ENCODE peak calls at places on chromosomes 16 and 17, in four cellular contexts. Z is cardiac fibroblast, S is uterus, X is psoas muscle. T is an unnamed sample.

GRCh38 chr16:81601008-81601428 is 156.4 kb downstream of the CMIP start:
- DNase-seq in S (no peak), X (no peak), Z (peak), T (peak)

GRCh38 chr16:69848635-69849545 is 86.8 kb downstream of the WWP2 start:
- DNase-seq in Z (peak), X (peak), S (peak), T (peak)

GRCh38 chr17:38798614-38799500 is 499 bp downstream of the PIP4K2B start:
- DNase-seq in Z (peak), S (no peak), X (peak), T (peak)

GRCh38 chr17:48637323-48638260 is 11.4 kb upstream of the HOXB9 start:
- DNase-seq in Z (peak), S (no peak), X (no peak), T (peak)

GRCh38 chr17:29959658-29960337 is 18.4 kb downstream of the EFCAB5 start:
- DNase-seq in S (no peak), Z (peak), X (no peak), T (peak)

GRCh38 chr16:6970171-6970857 is 362.3 kb upstream of the RBFOX1 start:
- DNase-seq in Z (no peak), X (no peak), S (no peak), T (no peak)

GRCh38 chr17:10653987-10654386 is 3.1 kb downstream of the MYH3 start:
- DNase-seq in X (no peak), S (no peak), Z (no peak), T (no peak)

GRCh38 chr17:82370471-82371332 is 863 bp upstream of the UTS2R start:
- DNase-seq in X (no peak), Z (no peak), S (no peak), T (peak)

GRCh38 chr16:85185701-85186100 is 73.4 kb upstream of the CIBAR2 start:
- DNase-seq in Z (no peak), S (no peak), X (no peak), T (no peak)

GRCh38 chr16:85188822-85189672 is 76.8 kb upstream of the CIBAR2 start:
- DNase-seq in Z (no peak), S (no peak), X (no peak), T (no peak)

GRCh38 chr16:85187886-85188285 is 75.6 kb upstream of the CIBAR2 start:
- DNase-seq in Z (no peak), X (no peak), S (no peak), T (no peak)

GRCh38 chr16:85187002-85187401 is 74.7 kb upstream of the CIBAR2 start:
- DNase-seq in X (peak), S (no peak), Z (peak), T (peak)

DNA sequence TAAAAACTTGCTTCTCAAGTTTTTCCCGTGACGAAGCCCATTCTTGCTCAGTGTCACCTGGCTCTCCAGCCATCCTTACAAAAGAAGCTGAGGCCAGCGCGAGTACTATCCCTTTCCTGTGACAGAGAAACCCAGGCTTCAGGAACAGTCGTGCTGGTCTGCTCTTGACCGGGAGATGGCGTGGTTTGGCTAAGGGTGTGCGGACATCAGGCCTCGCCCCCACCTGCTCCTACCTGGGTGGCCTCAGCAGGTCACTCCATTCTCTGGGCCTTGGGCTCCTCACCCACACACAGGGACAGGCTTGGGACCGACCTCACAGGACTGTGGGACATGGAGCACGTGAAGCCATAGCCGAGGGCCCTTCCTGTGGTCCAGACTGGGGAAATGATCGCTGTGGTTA is 75.2 kb upstream of the CIBAR2 start:
- DNase-seq in X (no peak), Z (no peak), S (no peak), T (no peak)
- TF ChIP-seq CTCF in X (no peak), Z (no peak), S (no peak), T (no peak)

DNA sequence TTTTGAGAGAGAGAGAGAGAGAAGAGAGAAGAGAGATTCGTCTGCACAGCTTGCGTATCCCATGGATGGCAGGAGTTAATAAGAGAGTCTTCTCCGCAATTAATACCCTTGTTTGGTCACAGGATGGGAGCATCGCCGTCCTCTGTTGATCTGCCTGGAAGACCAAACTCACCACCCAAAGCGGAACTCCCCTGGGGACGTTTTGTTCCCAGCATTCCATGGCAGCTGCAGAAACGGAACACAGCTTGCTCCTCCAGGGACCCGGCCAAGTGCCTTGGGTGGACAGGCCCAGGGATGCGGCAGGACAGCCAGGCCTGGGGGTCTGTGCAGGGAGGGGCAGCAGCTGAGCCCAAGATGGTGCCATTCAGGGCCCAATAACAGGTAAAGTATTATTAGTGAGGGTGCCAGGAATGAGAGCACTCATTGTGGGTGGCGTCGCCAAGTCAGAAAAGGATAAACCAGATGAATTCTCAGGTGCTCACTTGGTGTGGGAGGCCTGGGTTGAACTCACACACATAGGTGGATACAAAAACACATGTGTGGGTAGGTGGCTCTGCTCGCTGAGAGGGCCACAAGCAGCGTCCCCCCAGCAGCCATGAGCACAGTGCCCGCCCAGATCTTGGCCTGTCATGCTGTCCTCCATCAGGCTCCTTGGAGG is 83.1 kb downstream of the NT5M start:
- DNase-seq in S (no peak), Z (no peak), X (no peak), T (no peak)
- H3K4me3 ChIP-seq in S (no peak), Z (no peak), X (no peak), T (no peak)

GRCh38 chr16:88413231-88413630 is 30.5 kb downstream of the ZNF469 start:
- DNase-seq in X (no peak), S (no peak), Z (no peak), T (no peak)
- TF ChIP-seq CTCF in X (no peak), S (no peak), Z (no peak), T (no peak)

DNA sequence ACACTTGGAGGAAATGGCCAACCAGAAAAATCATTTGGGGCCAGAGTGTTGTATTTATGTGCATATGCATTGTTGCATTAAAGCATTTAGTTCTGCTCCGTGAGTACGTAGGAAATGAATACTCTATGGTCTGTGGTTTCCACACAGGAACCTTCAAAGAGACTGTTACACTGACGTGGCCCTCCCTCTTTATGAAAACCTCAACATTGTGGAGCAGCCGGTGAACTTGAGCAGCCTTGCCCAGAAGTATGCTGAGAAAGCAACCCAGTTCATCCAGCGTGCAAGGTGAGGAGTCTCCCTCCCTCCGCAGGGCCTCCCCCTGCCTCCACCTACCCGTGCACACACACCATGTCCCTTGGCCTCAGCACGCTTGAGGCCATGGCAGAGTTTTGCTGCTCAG is 65.2 kb downstream of the ARSG start:
- DNase-seq in S (no peak), X (no peak), Z (no peak), T (peak)
- H3K4me3 ChIP-seq in S (no peak), X (no peak), Z (no peak), T (no peak)

T was measured in choroid plexus epithelial cell.